ENCODE peak calls at places on chromosomes 4 and X, in five cellular contexts. I is naive thymus-derived CD8-positive, alpha-beta T cell; D is fibroblast of mammary gland; U is stomach; Y is lung. F is an unnamed sample.

GRCh38 chrX:129877401-129877800 is 28.6 kb upstream of the UTP14A start:
- DNase-seq in I (no peak), D (no peak), U (no peak), Y (no peak), F (no peak)

GRCh38 chrX:47514553-47515235 is 31.7 kb upstream of the ZNF41 start:
- DNase-seq in I (no peak), D (peak), U (no peak), Y (no peak), F (no peak)

GRCh38 chrX:137194164-137194563 is 160.4 kb upstream of the GPR101 start:
- DNase-seq in I (peak), D (peak), U (peak), Y (no peak), F (no peak)

GRCh38 chrX:150688911-150689451 is 4.2 kb upstream of the MTMR1 start:
- DNase-seq in I (no peak), D (peak), U (no peak), Y (no peak), F (no peak)

GRCh38 chr4:16443504-16444088 is 217.3 kb upstream of the TAPT1 start:
- DNase-seq in I (peak), D (peak), U (no peak), Y (no peak), F (no peak)

GRCh38 chr4:54077812-54078211 is 13.4 kb upstream of the CHIC2 start:
- DNase-seq in I (no peak), D (peak), U (no peak), Y (no peak), F (no peak)

GRCh38 chrX:39813631-39814246 is 284.0 kb downstream of the BCOR start:
- DNase-seq in I (no peak), D (peak), U (peak), Y (no peak), F (no peak)

GRCh38 chr4:3477750-3478430 is 14.8 kb downstream of the DOK7 start:
- DNase-seq in I (no peak), D (no peak), U (no peak), Y (no peak), F (no peak)

GRCh38 chrX:31931225-31931624 is 859.4 kb upstream of the FTHL17 start:
- DNase-seq in I (no peak), D (peak), U (no peak), Y (no peak), F (no peak)

GRCh38 chr4:170037481-170037880 is 11.3 kb upstream of the MFAP3L start:
- DNase-seq in I (no peak), D (no peak), U (no peak), Y (no peak), F (no peak)

GRCh38 chr4:20354120-20354519 is 102.4 kb downstream of the SLIT2 start:
- DNase-seq in I (no peak), D (no peak), U (no peak), Y (no peak), F (no peak)

GRCh38 chr4:139791681-139792080 is 126.1 kb downstream of the MGST2 start:
- DNase-seq in I (no peak), D (no peak), U (no peak), Y (no peak), F (no peak)

GRCh38 chr4:15654556-15655222 is 468 bp downstream of the FBXL5 start:
- DNase-seq in I (peak), D (peak), U (peak), Y (peak), F (peak)

GRCh38 chr4:124803026-124803425 is 90.5 kb upstream of the ANKRD50 start:
- DNase-seq in I (no peak), D (no peak), U (no peak), Y (no peak), F (no peak)

GRCh38 chr4:23213198-23213597 is 520.5 kb downstream of the GBA3 start:
- DNase-seq in I (no peak), D (no peak), U (no peak), Y (no peak), F (no peak)

GRCh38 chr4:26320453-26321325 is at the start of gene RBPJ:
- DNase-seq in I (peak), D (peak), U (peak), Y (peak), F (peak)

GRCh38 chrX:15515931-15516330 is 15.3 kb downstream of the BMX start:
- DNase-seq in I (no peak), D (no peak), U (no peak), Y (no peak), F (no peak)

GRCh38 chr4:110442309-110442708 is 33.6 kb upstream of the ENPEP start:
- DNase-seq in I (no peak), D (peak), U (no peak), Y (no peak), F (no peak)

GRCh38 chrX:8366491-8366890 is 98.1 kb upstream of the VCX3B start:
- DNase-seq in I (no peak), D (no peak), U (no peak), Y (no peak), F (no peak)

GRCh38 chrX:31232506-31232905 is 160.7 kb upstream of the FTHL17 start:
- DNase-seq in I (no peak), D (no peak), U (no peak), Y (no peak), F (no peak)

GRCh38 chrX:119389854-119390501 is 9.2 kb upstream of the SLC25A43 start:
- DNase-seq in I (no peak), D (no peak), U (no peak), Y (no peak), F (no peak)

GRCh38 chr4:102536768-102537167 is 35.6 kb downstream of the NFKB1 start:
- DNase-seq in I (no peak), D (no peak), U (no peak), Y (no peak), F (no peak)

GRCh38 chr4:13329963-13330362 is 154.2 kb downstream of the RAB28 start:
- DNase-seq in I (no peak), D (peak), U (no peak), Y (no peak), F (peak)

GRCh38 chr4:164514765-164515164 is 239.2 kb upstream of the SMIM31 start:
- DNase-seq in I (no peak), D (no peak), U (no peak), Y (no peak), F (no peak)

GRCh38 chr4:25861951-25862410 is 807 bp downstream of the SEL1L3 start:
- DNase-seq in I (peak), D (peak), U (no peak), Y (peak), F (peak)

GRCh38 chr4:174134361-174134760 is 149.1 kb downstream of the FBXO8 start:
- DNase-seq in I (no peak), D (no peak), U (no peak), Y (no peak), F (no peak)

GRCh38 chr4:76250962-76251361 is 559 bp upstream of the FAM47E start:
- DNase-seq in I (no peak), D (no peak), U (no peak), Y (no peak), F (peak)

F was measured in CD4-positive, CD25-positive, alpha-beta regulatory T cell.